ENCODE peak calls at places on chromosomes 5 and 9, in five cellular contexts. O is H1, H is K562, U is GM12878, K is HepG2. L is an unnamed sample.

GRCh38 chr5:178445534-178445933 is 144.7 kb downstream of the COL23A1 start:
- DNase-seq in O (no peak), H (no peak), U (no peak), K (no peak), L (no peak)

GRCh38 chr5:109324941-109325340 is 84.8 kb downstream of the PJA2 start:
- DNase-seq in O (no peak), H (no peak), U (no peak), K (no peak), L (no peak)

GRCh38 chr9:85605905-85606304 is 135.8 kb downstream of the AGTPBP1 start:
- DNase-seq in O (no peak), H (no peak), U (no peak), K (no peak), L (no peak)

GRCh38 chr5:138622051-138622450 is 46.9 kb upstream of the HSPA9 start:
- DNase-seq in O (no peak), H (no peak), U (no peak), K (no peak), L (peak; percentile 72)

GRCh38 chr5:65084774-65085173 is 316.0 kb downstream of the CWC27 start:
- DNase-seq in O (no peak), H (no peak), U (no peak), K (no peak), L (no peak)

GRCh38 chr5:146902471-146902870 is 23.9 kb upstream of the PPP2R2B start:
- DNase-seq in O (no peak), H (no peak), U (no peak), K (no peak), L (no peak)

GRCh38 chr5:170357853-170358497 is 31.2 kb downstream of the KCNMB1 start:
- DNase-seq in O (no peak), H (peak; percentile 58), U (no peak), K (no peak), L (no peak)

GRCh38 chr9:5868235-5868634 is 22.5 kb upstream of the MLANA start:
- DNase-seq in O (no peak), H (no peak), U (no peak), K (no peak), L (no peak)

GRCh38 chr5:10788358-10788757 is 27.3 kb upstream of the DAP start:
- DNase-seq in O (no peak), H (no peak), U (no peak), K (no peak), L (no peak)

GRCh38 chr5:146441896-146442295 is 5.2 kb upstream of the TCERG1 start:
- DNase-seq in O (no peak), H (no peak), U (no peak), K (no peak), L (no peak)

GRCh38 chr9:105157178-105157583 is 87.3 kb upstream of the SLC44A1 start:
- DNase-seq in O (no peak), H (peak; percentile 21), U (no peak), K (peak; percentile 24), L (peak; percentile 65)

GRCh38 chr5:92703991-92704390 is 877.0 kb downstream of the NR2F1-AS1 start:
- DNase-seq in O (no peak), H (no peak), U (no peak), K (no peak), L (no peak)

GRCh38 chr5:27619982-27620381 is 581.6 kb upstream of the CDH9 start:
- DNase-seq in O (no peak), H (no peak), U (no peak), K (no peak), L (no peak)

GRCh38 chr5:124742983-124743533 is 3.4 kb downstream of the ZNF608 start:
- DNase-seq in O (no peak), H (no peak), U (no peak), K (peak; percentile 24), L (no peak)

GRCh38 chr5:124740991-124741583 is 5.4 kb downstream of the ZNF608 start:
- DNase-seq in O (no peak), H (no peak), U (no peak), K (no peak), L (no peak)

GRCh38 chr5:124741711-124742496 is 4.5 kb downstream of the ZNF608 start:
- DNase-seq in O (no peak), H (no peak), U (no peak), K (no peak), L (peak; percentile 54)

GRCh38 chr5:124743534-124744169 is 2.8 kb downstream of the ZNF608 start:
- DNase-seq in O (no peak), H (no peak), U (no peak), K (no peak), L (no peak)

DNA sequence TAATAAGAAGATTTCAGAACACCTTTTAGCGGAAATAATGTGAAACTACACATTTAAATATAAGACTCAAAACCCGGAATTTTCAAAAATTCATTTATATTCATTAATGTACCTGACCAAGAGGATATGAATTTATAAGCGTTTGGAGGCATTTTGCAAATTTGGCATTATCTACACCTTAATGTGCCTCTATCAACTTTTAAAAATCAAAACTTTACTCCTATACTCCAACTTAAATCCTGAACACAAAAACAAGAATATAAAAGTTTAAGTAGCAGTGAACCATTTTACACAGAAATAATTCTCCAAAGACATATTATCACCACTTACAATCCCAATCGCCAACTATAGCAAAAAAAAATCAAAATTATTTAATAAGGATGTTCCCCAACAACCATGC is 3.9 kb downstream of the ZNF608 start:
- DNase-seq in O (no peak), H (no peak), U (no peak), K (no peak), L (no peak)
- H3K4me3 ChIP-seq in O (peak overlapping the region; percentile 73), H (no peak overlapping the region), U (peak overlapping the region; percentile 71), K (no peak overlapping the region), L (peak overlapping the region; percentile 63)

GRCh38 chr5:14296533-14297331 is 153.6 kb downstream of the TRIO start:
- DNase-seq in O (no peak), H (no peak), U (no peak), K (no peak), L (no peak)

GRCh38 chr5:14297697-14298096 is 154.6 kb downstream of the TRIO start:
- DNase-seq in O (no peak), H (no peak), U (no peak), K (no peak), L (no peak)

GRCh38 chr5:14298126-14298847 is 155.1 kb downstream of the TRIO start:
- DNase-seq in O (no peak), H (no peak), U (no peak), K (no peak), L (no peak)

GRCh38 chr5:14302343-14302742 is 159.2 kb downstream of the TRIO start:
- DNase-seq in O (no peak), H (no peak), U (no peak), K (no peak), L (no peak)

DNA sequence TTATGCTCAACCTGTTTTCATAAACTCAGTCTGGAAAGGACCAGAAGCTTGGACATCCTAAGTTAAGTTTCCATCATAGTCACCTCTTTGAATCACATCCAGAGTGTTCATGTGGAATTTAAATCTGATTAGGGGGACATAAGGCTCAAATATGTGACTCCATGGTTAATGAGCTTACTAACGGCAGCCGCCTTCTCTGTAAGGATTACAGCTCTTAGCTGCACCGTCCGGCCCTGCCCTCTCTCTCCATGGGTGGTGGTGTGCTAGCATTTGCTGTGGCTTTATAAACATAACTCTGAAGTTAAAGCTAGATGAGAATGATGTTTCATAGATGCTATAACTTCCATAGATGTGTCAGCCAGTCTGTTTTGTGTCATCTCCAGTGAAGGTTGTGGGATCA is 156.5 kb downstream of the TRIO start:
- DNase-seq in O (no peak), H (no peak), U (no peak), K (no peak), L (no peak)
- TF ChIP-seq CREB1 in O (no peak), H (no peak), U (no peak), K (no peak), L (no peak)

GRCh38 chr9:89623925-89624420 is 19.2 kb downstream of the GADD45G start:
- DNase-seq in O (no peak), H (no peak), U (no peak), K (no peak), L (no peak)
- H3K27ac ChIP-seq in O (no peak overlapping the region), H (no peak overlapping the region), U (no peak overlapping the region), K (no peak overlapping the region), L (no peak overlapping the region)

GRCh38 chr5:132497488-132497997 is 7.0 kb upstream of the IRF1 start:
- DNase-seq in O (no peak), H (no peak), U (no peak), K (no peak), L (peak; percentile 35)
- H3K4me3 ChIP-seq in O (peak overlapping the region; percentile 84), H (peak overlapping the region; percentile 72), U (peak overlapping the region; percentile 85), K (peak overlapping the region; percentile 88), L (peak overlapping the region; percentile 97)

GRCh38 chr9:35341585-35341984 is 148.3 kb upstream of the RUSC2 start:
- DNase-seq in O (no peak), H (no peak), U (no peak), K (no peak), L (peak; percentile 41)
- TF ChIP-seq CREB1 in O (no peak), H (no peak), U (no peak), K (no peak), L (no peak)

GRCh38 chr9:135886147-135886981 is 21.0 kb downstream of the CAMSAP1 start:
- DNase-seq in O (no peak), H (no peak), U (no peak), K (no peak), L (no peak)
- H3K27ac ChIP-seq in O (no peak overlapping the region), H (no peak overlapping the region), U (no peak overlapping the region), K (no peak overlapping the region), L (peak overlapping the region; percentile 66)

GRCh38 chr5:53480474-53481353 is at the start of gene FST:
- DNase-seq in O (no peak), H (peak; percentile 17), U (no peak), K (no peak), L (peak; percentile 66)

GRCh38 chr5:53479045-53479655 is 1.3 kb upstream of the FST start:
- DNase-seq in O (no peak), H (peak; percentile 15), U (no peak), K (peak; percentile 37), L (peak; percentile 32)

GRCh38 chr5:53479656-53480473 is 564 bp upstream of the FST start:
- DNase-seq in O (no peak), H (no peak), U (no peak), K (peak; percentile 73), L (peak; percentile 67)

GRCh38 chr5:53476531-53477480 is 3.6 kb upstream of the FST start:
- DNase-seq in O (no peak), H (no peak), U (no peak), K (peak; percentile 99), L (no peak)

GRCh38 chr5:53478411-53479044 is 1.9 kb upstream of the FST start:
- DNase-seq in O (no peak), H (peak; percentile 46), U (no peak), K (peak; percentile 79), L (peak; percentile 90)
- H3K4me3 ChIP-seq in O (peak overlapping the region; percentile 34), H (no peak overlapping the region), U (peak overlapping the region; percentile 10), K (peak overlapping the region; percentile 95), L (peak overlapping the region; percentile 96)

L was measured in GM23338.